ENCODE peak calls at places on chromosomes 5 and 9, in four cellular contexts. K, V, I and S are unnamed samples.
A peak's percentile ranks its signal among the peaks of the same experiment; 100 is the strongest.

GRCh38 chr5:146002491-146002890 is 66.1 kb downstream of the SH3RF2 start:
- DNase-seq in K (no peak), V (no peak), I (no peak), S (no peak)

GRCh38 chr5:119187776-119188529 is 117.1 kb downstream of the DMXL1 start:
- DNase-seq in K (no peak), V (no peak), I (no peak), S (no peak)

GRCh38 chr5:11007251-11007650 is 246.2 kb upstream of the DAP start:
- DNase-seq in K (no peak), V (no peak), I (no peak), S (no peak)

GRCh38 chr5:36442796-36443195 is 141.1 kb upstream of the RANBP3L start:
- DNase-seq in K (no peak), V (no peak), I (no peak), S (no peak)

GRCh38 chr5:77266291-77266690 is 55.8 kb downstream of the PDE8B start:
- DNase-seq in K (no peak), V (no peak), I (peak; percentile 71), S (peak; percentile 9)

GRCh38 chr9:73995836-73996235 is 501.3 kb upstream of the RORB start:
- DNase-seq in K (no peak), V (no peak), I (no peak), S (no peak)

GRCh38 chr5:66796306-66797292 is 200.4 kb downstream of the MAST4 start:
- DNase-seq in K (no peak), V (no peak), I (no peak), S (peak; percentile 17)

GRCh38 chr5:69004127-69004526 is 89.7 kb upstream of the SLC30A5 start:
- DNase-seq in K (no peak), V (no peak), I (no peak), S (no peak)

GRCh38 chr5:179376701-179377420 is 31.6 kb upstream of the ADAMTS2 start:
- DNase-seq in K (no peak), V (no peak), I (no peak), S (no peak)

GRCh38 chr5:22615964-22616363 is 237.2 kb downstream of the CDH12 start:
- DNase-seq in K (no peak), V (no peak), I (no peak), S (no peak)

GRCh38 chr5:102421647-102422046 is 77.2 kb downstream of the SLCO6A1 start:
- DNase-seq in K (no peak), V (no peak), I (no peak), S (peak; percentile 13)

GRCh38 chr9:113594484-113595299 is 131.2 kb downstream of the RGS3 start:
- DNase-seq in K (no peak), V (no peak), I (no peak), S (no peak)

GRCh38 chr9:134136117-134136996 is 475 bp downstream of the WDR5 start:
- DNase-seq in K (no peak), V (no peak), I (no peak), S (peak; percentile 29)

GRCh38 chr9:134962065-134962997 is 44.6 kb upstream of the FCN1 start:
- DNase-seq in K (no peak), V (no peak), I (no peak), S (peak; percentile 16)

GRCh38 chr9:134192311-134192950 is 28.1 kb upstream of the RNU6ATAC start:
- DNase-seq in K (no peak), V (no peak), I (no peak), S (no peak)

GRCh38 chr9:77010527-77010926 is 8.9 kb upstream of the FOXB2 start:
- DNase-seq in K (no peak), V (no peak), I (no peak), S (no peak)

GRCh38 chr5:160116991-160117390 is 2.3 kb downstream of the PWWP2A start:
- DNase-seq in K (no peak), V (no peak), I (no peak), S (no peak)

GRCh38 chr9:8366161-8366926 is 566.8 kb upstream of the DMAC1 start:
- DNase-seq in K (no peak), V (no peak), I (peak; percentile 45), S (no peak)

GRCh38 chr9:122126340-122127333 is 32.9 kb downstream of the NDUFA8 start:
- DNase-seq in K (no peak), V (no peak), I (peak; percentile 50), S (no peak)

GRCh38 chr5:10726913-10727517 is 34.0 kb downstream of the DAP start:
- DNase-seq in K (no peak), V (no peak), I (no peak), S (no peak)

GRCh38 chr5:14854806-14855205 is 16.8 kb downstream of the ANKH start:
- DNase-seq in K (no peak), V (no peak), I (no peak), S (no peak)

GRCh38 chr5:52725065-52725746 is 62.5 kb upstream of the ITGA1 start:
- DNase-seq in K (no peak), V (peak; percentile 90), I (no peak), S (no peak)

GRCh38 chr9:115165233-115165632 is 47.3 kb upstream of the TNC start:
- DNase-seq in K (no peak), V (no peak), I (no peak), S (no peak)

GRCh38 chr9:134192951-134193731 is 28.8 kb upstream of the RNU6ATAC start:
- DNase-seq in K (peak; percentile 6), V (no peak), I (no peak), S (no peak)

GRCh38 chr5:113264061-113264460 is 170.7 kb downstream of the TSSK1B start:
- DNase-seq in K (no peak), V (no peak), I (peak; percentile 3), S (no peak)

GRCh38 chr5:23013395-23013994 is 160.4 kb upstream of the CDH12 start:
- DNase-seq in K (no peak), V (no peak), I (no peak), S (no peak)

GRCh38 chr5:178208540-178209227 is 4.4 kb downstream of the HNRNPAB start:
- DNase-seq in K (no peak), V (no peak), I (no peak), S (no peak)

GRCh38 chr9:35826071-35826701 is 2.3 kb downstream of the FAM221B start:
- DNase-seq in K (no peak), V (no peak), I (peak; percentile 51), S (peak; percentile 49)

GRCh38 chr9:120307599-120307998 is 272.4 kb downstream of the CDK5RAP2 start:
- DNase-seq in K (no peak), V (no peak), I (no peak), S (no peak)

GRCh38 chr5:118042076-118042475 is 946.3 kb downstream of the DTWD2 start:
- DNase-seq in K (no peak), V (no peak), I (no peak), S (no peak)

GRCh38 chr9:100084734-100085133 is 14.1 kb downstream of the ERP44 start:
- DNase-seq in K (no peak), V (no peak), I (no peak), S (peak; percentile 41)

GRCh38 chr5:41695920-41696582 is 174.2 kb downstream of the OXCT1 start:
- DNase-seq in K (no peak), V (no peak), I (no peak), S (peak; percentile 53)

GRCh38 chr9:83956288-83957028 is 23.6 kb downstream of the HNRNPK start:
- DNase-seq in K (peak; percentile 51), V (no peak), I (no peak), S (peak; percentile 53)

DNA sequence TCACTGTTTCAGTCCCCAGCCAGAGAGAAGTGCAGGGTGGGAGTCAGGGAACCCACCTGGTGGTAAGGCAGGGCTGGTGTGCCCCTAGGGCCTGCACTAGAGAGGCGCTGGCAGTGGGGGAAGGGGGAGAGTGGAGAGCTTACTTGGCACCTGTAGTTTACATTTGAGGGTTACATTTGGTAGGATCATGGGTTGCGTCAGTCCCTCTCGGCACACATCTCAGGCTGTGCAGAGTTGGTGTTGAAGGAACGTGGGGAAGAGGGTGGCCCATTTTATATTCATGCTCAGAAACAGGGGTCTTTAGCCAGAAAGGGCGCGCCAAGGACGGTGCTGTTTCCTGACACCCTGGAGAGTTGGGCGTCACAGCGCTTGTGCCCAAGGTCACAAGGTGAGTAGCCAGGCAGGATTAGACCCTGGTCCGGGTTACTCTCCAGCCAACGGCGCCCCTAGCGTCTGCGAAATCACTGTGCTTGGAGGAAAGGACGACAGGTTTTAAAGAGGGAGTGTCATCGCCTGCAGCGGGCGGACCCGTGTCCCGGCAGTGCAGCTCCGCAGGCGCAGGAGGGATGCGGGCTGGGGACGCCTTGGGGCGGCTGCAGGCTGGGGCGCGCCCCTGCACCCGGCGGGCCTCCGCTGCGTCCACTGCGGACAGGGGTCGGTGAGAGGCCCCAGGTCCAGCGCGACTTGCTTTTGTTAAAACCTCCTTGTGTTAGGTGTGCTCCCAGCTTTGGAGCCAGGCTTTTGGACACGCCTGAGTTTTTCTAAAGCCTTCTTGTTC is 272.6 kb downstream of the FANCC start:
- DNase-seq in K (no peak), V (no peak), I (no peak), S (no peak)
- H3K4me3 ChIP-seq in K (no peak overlapping the region), V (peak overlapping the region; percentile 24), I (no peak overlapping the region), S (no peak overlapping the region)

GRCh38 chr9:33109850-33110595 is 33.5 kb upstream of the SMU1 start:
- DNase-seq in K (no peak), V (no peak), I (no peak), S (no peak)

GRCh38 chr9:33109097-33109496 is 32.6 kb upstream of the SMU1 start:
- DNase-seq in K (no peak), V (no peak), I (no peak), S (no peak)

GRCh38 chr9:33106827-33107621 is 30.6 kb upstream of the SMU1 start:
- DNase-seq in K (no peak), V (no peak), I (peak; percentile 57), S (peak; percentile 83)

GRCh38 chr9:33107762-33108161 is 31.3 kb upstream of the SMU1 start:
- DNase-seq in K (no peak), V (no peak), I (no peak), S (no peak)

GRCh38 chr9:33108472-33108871 is 32.0 kb upstream of the SMU1 start:
- DNase-seq in K (no peak), V (no peak), I (no peak), S (no peak)
- H3K4me3 ChIP-seq in K (no peak overlapping the region), V (no peak overlapping the region), I (no peak overlapping the region), S (no peak overlapping the region)

DNA sequence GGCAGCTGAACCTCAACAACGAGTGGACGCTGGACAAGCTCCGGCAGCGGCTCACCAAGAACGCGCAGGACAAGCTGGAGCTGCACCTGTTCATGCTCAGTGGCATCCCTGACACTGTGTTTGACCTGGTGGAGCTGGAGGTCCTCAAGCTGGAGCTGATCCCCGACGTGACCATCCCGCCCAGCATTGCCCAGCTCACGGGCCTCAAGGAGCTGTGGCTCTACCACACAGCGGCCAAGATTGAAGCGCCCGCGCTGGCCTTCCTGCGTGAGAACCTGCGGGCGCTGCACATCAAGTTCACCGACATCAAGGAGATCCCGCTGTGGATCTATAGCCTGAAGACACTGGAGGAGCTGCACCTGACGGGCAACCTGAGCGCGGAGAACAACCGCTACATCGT is 12.4 kb upstream of the PHYHD1 start:
- DNase-seq in K (no peak), V (no peak), I (no peak), S (no peak)
- H3K4me3 ChIP-seq in K (no peak overlapping the region), V (no peak overlapping the region), I (no peak overlapping the region), S (no peak overlapping the region)

DNA sequence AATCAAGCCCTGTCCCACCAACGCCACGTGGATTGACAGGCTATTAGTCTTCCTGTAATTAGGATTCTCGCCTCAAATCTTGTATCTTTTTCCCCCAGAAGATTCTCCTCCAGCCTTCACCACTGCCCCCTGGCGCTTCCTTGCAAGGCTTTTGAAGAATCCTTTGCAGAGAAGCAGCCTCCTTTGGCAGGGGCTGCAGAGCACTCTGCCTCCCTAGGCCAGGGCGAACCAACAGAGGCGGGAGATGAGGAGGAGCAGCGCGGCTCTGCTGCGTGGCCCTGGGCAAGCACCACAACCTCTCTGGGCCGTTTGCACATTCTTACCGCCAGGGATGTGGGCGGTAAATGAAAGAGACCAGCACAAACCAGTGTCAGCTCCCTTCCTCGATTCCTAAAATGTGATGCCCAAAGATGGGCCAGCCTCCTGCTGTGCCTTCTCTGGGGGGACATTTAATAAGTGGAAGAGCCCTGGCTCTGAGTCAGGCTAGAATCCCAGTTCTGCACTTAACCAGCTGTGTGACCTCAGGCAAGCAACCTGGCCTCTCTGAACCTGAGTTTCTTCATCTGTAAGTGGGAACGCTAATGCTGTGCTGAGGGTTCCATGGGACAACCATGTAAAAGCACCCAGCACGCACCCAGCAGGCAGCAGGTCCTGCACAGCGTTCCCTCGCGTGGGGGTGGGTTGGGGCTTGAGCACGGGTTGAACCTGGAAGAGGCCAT is 128.6 kb downstream of the KCNIP1 start:
- DNase-seq in K (no peak), V (no peak), I (no peak), S (no peak)
- H3K4me3 ChIP-seq in K (no peak overlapping the region), V (no peak overlapping the region), I (no peak overlapping the region), S (no peak overlapping the region)